ENCODE peak calls at places on chromosomes 11 and 22, in seven cellular contexts. V, G, Y, R, E, P and X are unnamed samples.

GRCh38 chr11:65243773-65244172 is 18.0 kb upstream of the POLA2 start:
- DNase-seq in V (no peak), G (no peak), Y (no peak), R (no peak), E (no peak), P (no peak), X (no peak)

GRCh38 chr11:131977231-131977630 is 606.8 kb downstream of the NTM start:
- DNase-seq in V (no peak), G (no peak), Y (no peak), R (no peak), E (peak; percentile 43), P (no peak), X (no peak)

GRCh38 chr11:35289821-35290220 is 129.5 kb downstream of the SLC1A2 start:
- DNase-seq in V (peak; percentile 5), G (no peak), Y (no peak), R (no peak), E (peak; percentile 60), P (peak; percentile 48), X (no peak)

GRCh38 chr11:56764976-56765375 is 16.5 kb upstream of the OR9G4 start:
- DNase-seq in V (no peak), G (no peak), Y (no peak), R (no peak), E (no peak), P (no peak), X (no peak)

GRCh38 chr22:39312410-39312809 is 7.0 kb downstream of the RPL3 start:
- DNase-seq in V (no peak), G (no peak), Y (no peak), R (no peak), E (no peak), P (no peak), X (no peak)

GRCh38 chr11:65895482-65895981 is 4.7 kb downstream of the FOSL1 start:
- DNase-seq in V (no peak), G (no peak), Y (no peak), R (no peak), E (no peak), P (no peak), X (no peak)

GRCh38 chr11:38683484-38683883 is 2085.4 kb upstream of the RAG2 start:
- DNase-seq in V (no peak), G (no peak), Y (no peak), R (no peak), E (no peak), P (no peak), X (no peak)

GRCh38 chr22:35299217-35299716 is 427 bp upstream of the TOM1 start:
- DNase-seq in V (no peak), G (no peak), Y (no peak), R (no peak), E (no peak), P (no peak), X (no peak)

GRCh38 chr22:25377699-25378098 is 158.3 kb downstream of the CRYBB2 start:
- DNase-seq in V (no peak), G (no peak), Y (no peak), R (no peak), E (no peak), P (no peak), X (no peak)

GRCh38 chr11:7032692-7033091 is 12.4 kb downstream of the NLRP14 start:
- DNase-seq in V (no peak), G (no peak), Y (no peak), R (no peak), E (no peak), P (no peak), X (no peak)

GRCh38 chr11:128506384-128506783 is 81.0 kb downstream of the ETS1 start:
- DNase-seq in V (no peak), G (no peak), Y (no peak), R (no peak), E (no peak), P (no peak), X (no peak)

GRCh38 chr11:119336744-119337469 is 2.6 kb downstream of the RNF26 start:
- DNase-seq in V (no peak), G (no peak), Y (no peak), R (no peak), E (no peak), P (no peak), X (no peak)

GRCh38 chr22:29380032-29380781 is 8.2 kb downstream of the AP1B1 start:
- DNase-seq in V (no peak), G (no peak), Y (no peak), R (no peak), E (peak; percentile 58), P (peak; percentile 66), X (no peak)

GRCh38 chr11:2768471-2769408 is 68.9 kb upstream of the KCNQ1OT1 start:
- DNase-seq in V (peak; percentile 46), G (peak; percentile 14), Y (peak; percentile 17), R (peak; percentile 10), E (peak; percentile 93), P (no peak), X (peak; percentile 83)

GRCh38 chr11:19819148-19819547 is 106.5 kb downstream of the NAV2 start:
- DNase-seq in V (no peak), G (no peak), Y (no peak), R (no peak), E (no peak), P (no peak), X (no peak)

GRCh38 chr22:37705205-37705604 is 8.4 kb downstream of the TRIOBP start:
- DNase-seq in V (no peak), G (no peak), Y (no peak), R (no peak), E (no peak), P (no peak), X (no peak)
- TF ChIP-seq POLR2A in V (no peak), G (no peak), Y (no peak), R (no peak), E (no peak), P (no peak), X (no peak)

GRCh38 chr22:37608477-37609239 is at the start of gene GGA1:
- DNase-seq in V (peak; percentile 98), G (peak; percentile 95), Y (peak; percentile 96), R (peak; percentile 87), E (peak; percentile 97), P (peak; percentile 99), X (peak; percentile 98)
- TF ChIP-seq POLR2A in V (no peak), G (peak; percentile 37), Y (no peak), R (peak; percentile 28), E (peak; percentile 78), P (no peak), X (peak; percentile 70)

GRCh38 chr11:86246293-86246675 is 1.7 kb downstream of the EED start:
- DNase-seq in V (no peak), G (no peak), Y (no peak), R (no peak), E (no peak), P (no peak), X (no peak)

GRCh38 chr11:86245369-86246292 is 1.1 kb downstream of the EED start:
- DNase-seq in V (peak; percentile 58), G (peak; percentile 18), Y (no peak), R (no peak), E (peak; percentile 6), P (peak; percentile 37), X (peak; percentile 36)

GRCh38 chr11:86243377-86243776 is 1.2 kb upstream of the EED start:
- DNase-seq in V (no peak), G (no peak), Y (no peak), R (no peak), E (no peak), P (no peak), X (no peak)

GRCh38 chr11:86244063-86244521 is 461 bp upstream of the EED start:
- DNase-seq in V (peak; percentile 96), G (peak; percentile 88), Y (peak; percentile 90), R (peak; percentile 59), E (peak; percentile 84), P (no peak), X (no peak)

DNA sequence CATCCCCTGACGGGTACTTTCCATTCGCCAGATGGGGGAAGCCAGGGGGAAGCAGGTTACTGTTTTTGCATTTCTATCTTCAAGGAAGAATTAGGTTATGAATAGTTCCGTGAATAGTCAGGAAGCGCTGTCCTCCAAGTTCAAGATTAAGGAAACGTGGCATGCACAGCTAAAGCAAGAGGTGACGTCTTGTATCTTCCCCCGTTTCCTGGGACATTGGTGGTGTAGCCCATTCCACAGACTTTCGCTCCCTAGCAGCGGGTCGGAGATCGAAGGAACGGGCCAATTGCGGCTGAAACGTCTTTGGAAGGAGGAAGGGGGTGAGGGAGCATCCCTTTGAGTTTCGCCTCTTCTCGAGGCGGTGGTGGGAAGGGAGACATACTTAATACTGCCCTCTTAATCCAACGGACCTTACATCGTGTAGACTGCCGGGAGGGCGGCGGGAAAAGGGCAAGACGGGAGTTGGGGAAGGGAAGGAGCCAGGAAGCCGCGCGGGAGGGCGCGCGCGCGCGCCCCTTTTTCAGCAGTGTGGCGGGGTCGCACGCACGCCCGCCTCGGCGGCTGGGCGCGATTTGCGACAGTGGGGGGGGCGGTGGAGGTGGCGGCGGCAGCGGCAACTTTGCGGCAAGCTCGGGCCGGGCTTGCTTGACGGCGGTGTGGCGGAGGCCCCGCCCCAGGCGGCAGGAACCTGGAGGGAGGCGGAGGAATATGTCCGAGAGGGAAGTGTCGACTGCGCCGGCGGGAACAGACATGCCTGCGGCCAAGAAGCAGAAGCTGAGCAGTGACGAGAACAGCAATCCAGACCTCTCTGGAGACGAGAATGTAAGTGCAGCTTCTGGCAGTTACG is at the start of gene EED:
- DNase-seq in V (peak; percentile 100), G (peak; percentile 95), Y (peak; percentile 94), R (peak; percentile 82), E (peak; percentile 94), P (peak; percentile 95), X (peak; percentile 97)
- TF ChIP-seq POLR2A in V (peak; percentile 62), G (peak; percentile 79), Y (no peak), R (peak; percentile 19), E (peak; percentile 95), P (peak; percentile 88), X (peak; percentile 94)

GRCh38 chr11:10918698-10919097 is 60.8 kb upstream of the ZBED5 start:
- DNase-seq in V (peak; percentile 83), G (no peak), Y (no peak), R (no peak), E (no peak), P (no peak), X (no peak)

GRCh38 chr11:10920205-10920604 is 62.4 kb upstream of the ZBED5 start:
- DNase-seq in V (peak; percentile 94), G (no peak), Y (no peak), R (no peak), E (peak; percentile 83), P (no peak), X (peak; percentile 71)

GRCh38 chr11:10916674-10917073 is 58.8 kb upstream of the ZBED5 start:
- DNase-seq in V (no peak), G (no peak), Y (no peak), R (no peak), E (no peak), P (no peak), X (peak; percentile 50)

GRCh38 chr11:10918275-10918674 is 60.4 kb upstream of the ZBED5 start:
- DNase-seq in V (peak; percentile 53), G (no peak), Y (no peak), R (no peak), E (no peak), P (no peak), X (no peak)

GRCh38 chr11:10917802-10918201 is 59.9 kb upstream of the ZBED5 start:
- DNase-seq in V (no peak), G (no peak), Y (no peak), R (no peak), E (no peak), P (no peak), X (no peak)
- TF ChIP-seq POLR2A in V (no peak), G (no peak), Y (no peak), R (no peak), E (no peak), P (no peak), X (no peak)